ENCODE peak calls at places on chromosomes 1 and 21, in four cellular contexts. J is T-helper 2 cell, B is neural progenitor cell, K is endothelial cell of umbilical vein. W is an unnamed sample.

GRCh38 chr1:33975961-33976360 is 112.1 kb downstream of the HMGB4 start:
- DNase-seq in J (no peak), B (no peak), K (no peak), W (no peak)

GRCh38 chr1:229024528-229025119 is 246.3 kb upstream of the RAB4A start:
- DNase-seq in J (no peak), B (no peak), K (peak; percentile 55), W (peak; percentile 83)

GRCh38 chr1:87330201-87330953 is 1.7 kb downstream of the LMO4 start:
- DNase-seq in J (no peak), B (peak; percentile 76), K (peak; percentile 55), W (peak; percentile 53)

GRCh38 chr1:118842462-118843201 is 145.5 kb downstream of the TBX15 start:
- DNase-seq in J (no peak), B (peak; percentile 12), K (no peak), W (peak; percentile 75)

GRCh38 chr1:41152622-41153044 is 89.5 kb downstream of the SCMH1 start:
- DNase-seq in J (no peak), B (no peak), K (no peak), W (no peak)

GRCh38 chr21:24470852-24471251 is 1136.4 kb downstream of the MRPL39 start:
- DNase-seq in J (no peak), B (no peak), K (no peak), W (no peak)

GRCh38 chr1:199290186-199290585 is 651.3 kb downstream of the PTPRC start:
- DNase-seq in J (no peak), B (no peak), K (peak; percentile 41), W (no peak)

GRCh38 chr1:12485231-12486172 is 132.5 kb downstream of the DHRS3 start:
- DNase-seq in J (no peak), B (no peak), K (no peak), W (peak; percentile 25)